ENCODE peak calls at places on chromosomes 5 and 9, in nine cellular contexts. Y, V, S, Z, D, P, K, M and L are unnamed samples.
A peak's percentile ranks its signal among the peaks of the same experiment; 100 is the strongest.

GRCh38 chr5:169263591-169263990 is 37.3 kb downstream of the SLIT3 start:
- DNase-seq in Y (no peak), V (no peak), S (no peak), Z (no peak), D (no peak), P (no peak), K (no peak), M (no peak), L (no peak)

GRCh38 chr5:95842955-95843544 is 20.5 kb upstream of the GLRX start:
- DNase-seq in Y (peak; percentile 79), V (peak; percentile 74), S (peak; percentile 59), Z (peak; percentile 63), D (peak; percentile 38), P (no peak), K (peak; percentile 82), M (peak; percentile 80), L (no peak)

GRCh38 chr9:68872026-68872501 is 141.8 kb downstream of the PRKACG start:
- DNase-seq in Y (peak; percentile 75), V (no peak), S (peak; percentile 64), Z (no peak), D (no peak), P (no peak), K (no peak), M (no peak), L (no peak)

GRCh38 chr9:86944974-86945867 is 2.1 kb downstream of the GAS1 start:
- DNase-seq in Y (peak; percentile 33), V (peak; percentile 71), S (peak; percentile 51), Z (no peak), D (no peak), P (no peak), K (no peak), M (no peak), L (peak; percentile 32)

GRCh38 chr5:116738270-116738947 is 163.8 kb upstream of the SEMA6A start:
- DNase-seq in Y (peak; percentile 47), V (no peak), S (no peak), Z (no peak), D (no peak), P (no peak), K (no peak), M (no peak), L (peak; percentile 27)

GRCh38 chr9:134617246-134617645 is 24.4 kb upstream of the COL5A1 start:
- DNase-seq in Y (no peak), V (no peak), S (no peak), Z (no peak), D (no peak), P (no peak), K (peak; percentile 30), M (no peak), L (peak; percentile 6)

GRCh38 chr5:64599226-64599625 is 91.1 kb upstream of the SHISAL2B start:
- DNase-seq in Y (no peak), V (no peak), S (no peak), Z (no peak), D (no peak), P (no peak), K (no peak), M (no peak), L (no peak)

GRCh38 chr9:122281368-122281767 is 16.7 kb downstream of the MRRF start:
- DNase-seq in Y (no peak), V (no peak), S (no peak), Z (no peak), D (no peak), P (no peak), K (no peak), M (no peak), L (no peak)

GRCh38 chr9:806285-807156 is 35.0 kb upstream of the DMRT1 start:
- DNase-seq in Y (no peak), V (no peak), S (no peak), Z (no peak), D (peak; percentile 50), P (no peak), K (no peak), M (no peak), L (no peak)

DNA sequence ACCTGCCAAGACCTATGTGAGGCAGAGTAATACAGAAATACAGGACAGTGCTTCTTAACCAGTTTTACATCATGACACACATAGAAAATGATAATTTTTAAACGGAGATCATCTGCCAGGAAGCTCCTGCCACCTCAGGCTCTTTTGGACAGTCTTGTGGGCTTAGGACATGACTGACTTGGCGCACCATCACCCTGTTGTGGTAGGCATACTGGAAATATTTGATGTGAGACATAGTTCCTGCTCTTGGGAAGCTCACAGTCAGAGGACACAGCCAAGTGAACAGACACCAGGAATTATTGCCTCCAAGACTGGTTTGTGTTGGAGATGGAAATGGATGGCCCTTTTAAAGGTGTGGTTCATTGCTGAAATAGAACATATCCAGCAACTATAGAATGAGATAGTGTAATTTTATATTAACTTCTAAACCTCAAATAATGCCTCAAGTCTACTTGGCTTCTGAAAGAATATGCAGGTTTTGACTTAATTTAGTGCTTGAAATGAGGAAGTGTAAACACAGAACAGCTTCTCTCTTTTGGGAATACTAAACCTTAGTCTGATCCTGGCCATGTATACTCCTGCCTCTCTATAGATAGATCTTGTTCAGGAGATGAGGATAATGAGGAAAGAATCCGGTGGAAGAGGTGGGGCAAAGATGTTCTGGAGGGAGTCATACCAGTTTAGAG is 19.7 kb downstream of the CPEB4 start:
- DNase-seq in Y (no peak), V (no peak), S (no peak), Z (no peak), D (no peak), P (no peak), K (no peak), M (no peak), L (no peak)
- H3K27ac ChIP-seq in Y (peak overlapping the region; percentile 3), V (peak overlapping the region; percentile 58), S (no peak overlapping the region), Z (no peak overlapping the region), D (no peak overlapping the region), P (no peak overlapping the region), K (no peak overlapping the region), M (no peak overlapping the region), L (peak overlapping the region; percentile 73)

DNA sequence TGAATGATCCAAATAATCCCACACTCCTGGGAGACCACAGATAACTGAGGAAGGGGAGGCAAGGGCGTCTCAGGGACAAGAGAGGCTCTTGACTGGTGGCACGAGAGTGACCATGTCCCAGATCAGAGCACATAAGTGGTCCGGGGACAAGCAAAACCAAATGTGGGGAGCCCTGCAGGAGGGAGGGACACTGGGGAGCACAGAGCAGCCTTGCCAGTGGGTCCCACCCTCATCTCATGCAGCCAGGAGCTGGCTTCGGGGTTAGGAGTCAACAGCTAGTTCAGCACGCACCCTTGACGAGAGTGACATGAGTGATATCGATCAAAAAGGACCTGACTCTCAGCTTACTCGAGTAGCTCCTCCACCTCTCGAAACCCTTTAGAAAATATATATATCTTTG is 16.5 kb upstream of the UBE2QL1 start:
- DNase-seq in Y (no peak), V (no peak), S (no peak), Z (no peak), D (no peak), P (no peak), K (no peak), M (no peak), L (no peak)
- TF ChIP-seq POLR2A in Y (no peak), V (no peak), S (no peak), Z (no peak), D (no peak), P (no peak), K (no peak), M (no peak), L (no peak)

GRCh38 chr5:174273325-174273724 is 227.8 kb downstream of the NSG2 start:
- DNase-seq in Y (no peak), V (no peak), S (no peak), Z (no peak), D (no peak), P (no peak), K (no peak), M (no peak), L (no peak)

GRCh38 chr5:174271316-174271715 is 225.8 kb downstream of the NSG2 start:
- DNase-seq in Y (no peak), V (no peak), S (no peak), Z (no peak), D (no peak), P (no peak), K (no peak), M (no peak), L (no peak)

GRCh38 chr5:174275959-174276358 is 230.5 kb downstream of the NSG2 start:
- DNase-seq in Y (no peak), V (no peak), S (no peak), Z (no peak), D (no peak), P (no peak), K (no peak), M (no peak), L (no peak)

DNA sequence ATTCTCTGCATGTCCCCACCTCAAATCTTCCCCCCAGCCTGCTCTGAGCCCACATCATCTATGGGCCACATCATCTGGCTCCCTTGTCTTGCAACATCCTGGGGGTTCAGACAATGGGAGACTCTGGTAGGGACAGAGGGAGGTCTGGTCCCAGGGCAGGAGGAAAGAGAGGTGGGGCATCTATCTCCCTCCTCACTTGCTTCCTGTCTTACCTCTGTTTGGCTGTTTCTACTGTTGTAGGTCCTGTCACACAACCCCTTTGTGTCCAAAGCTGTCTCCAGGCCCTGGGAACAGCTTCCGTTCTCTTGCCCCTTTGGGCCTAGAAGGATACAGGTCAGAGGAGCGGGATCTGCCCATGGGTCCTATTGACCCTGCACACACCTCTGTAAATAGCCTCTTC is 227.2 kb downstream of the NSG2 start:
- DNase-seq in Y (no peak), V (no peak), S (no peak), Z (no peak), D (no peak), P (no peak), K (no peak), M (no peak), L (no peak)
- H3K4me1 ChIP-seq in Y (no peaks in the 10 kb centered on the region), V (no peaks in the 10 kb centered on the region), S (no peaks in the 10 kb centered on the region), Z (no peaks in the 10 kb centered on the region), D (no peaks in the 10 kb centered on the region), P (no peaks in the 10 kb centered on the region), K (no peaks in the 10 kb centered on the region), M (no peaks in the 10 kb centered on the region), L (no peaks in the 10 kb centered on the region)

DNA sequence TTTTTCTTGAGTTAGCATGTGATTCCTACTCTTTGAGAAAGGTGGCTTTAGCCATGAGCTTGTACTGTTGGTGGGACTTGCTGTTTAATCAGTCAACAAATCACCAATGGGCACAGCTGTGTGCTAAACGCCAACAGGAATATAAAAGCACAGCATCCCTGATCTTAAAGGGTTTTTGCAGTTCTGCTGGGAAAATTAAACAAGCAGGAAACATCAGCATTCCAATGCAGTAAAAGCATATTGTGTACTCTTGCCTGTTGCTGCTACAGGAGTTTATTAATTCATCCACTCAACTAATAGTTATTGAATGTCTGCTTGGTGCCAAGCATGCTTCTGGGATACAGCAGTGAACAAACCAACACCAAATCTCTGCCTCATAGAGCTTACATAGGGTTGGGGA is 27.4 kb upstream of the F2RL1 start:
- DNase-seq in Y (no peak), V (no peak), S (no peak), Z (no peak), D (no peak), P (no peak), K (no peak), M (no peak), L (no peak)
- H3K27ac ChIP-seq in Y (peak overlapping the region; percentile 77), V (peak overlapping the region; percentile 18), S (peak overlapping the region; percentile 26), Z (no peak overlapping the region), D (peak overlapping the region; percentile 82), P (peak overlapping the region; percentile 79), K (no peak overlapping the region), M (no peak overlapping the region), L (peak overlapping the region; percentile 31)